ENCODE peak calls at places on chromosomes 7 and 10, in eight cellular contexts. Q is MM.1S, E is Peyer's patch, M is keratinocyte, C is colonic mucosa, H is fibroblast of mammary gland, J is thyroid gland, X is BE2C. G is an unnamed sample.

GRCh38 chr7:151351967-151352366 is 10.4 kb downstream of the NUB1 start:
- DNase-seq in J (no peak), E (no peak), H (no peak), C (no peak), Q (no peak), M (no peak), X (no peak), G (peak; percentile 85)

GRCh38 chr7:1170741-1171501 is 10.9 kb upstream of the ZFAND2A start:
- DNase-seq in X (no peak), C (no peak), H (no peak), Q (no peak), E (no peak), M (no peak), J (no peak), G (peak; percentile 48)

GRCh38 chr7:32091608-32092210 is 21.5 kb upstream of the PDE1C start:
- DNase-seq in Q (no peak), J (no peak), M (no peak), E (no peak), H (no peak), C (no peak), X (no peak), G (peak; percentile 21)

GRCh38 chr10:89427629-89428028 is 13.3 kb downstream of the IFIT5 start:
- DNase-seq in X (no peak), H (peak; percentile 87), C (no peak), Q (no peak), M (no peak), E (no peak), J (no peak), G (no peak)

GRCh38 chr10:28479366-28479765 is 53.6 kb upstream of the WAC start:
- DNase-seq in C (no peak), Q (no peak), M (no peak), J (no peak), H (no peak), E (no peak), X (peak; percentile 12), G (no peak)

GRCh38 chr7:39300276-39300675 is 265.9 kb upstream of the YAE1 start:
- DNase-seq in Q (no peak), E (no peak), J (no peak), H (no peak), X (no peak), C (no peak), M (no peak), G (no peak)

GRCh38 chr10:62113680-62114079 is 155.0 kb downstream of the RTKN2 start:
- DNase-seq in E (no peak), C (no peak), J (no peak), Q (no peak), X (no peak), M (no peak), H (no peak), G (no peak)

GRCh38 chr7:138798836-138799235 is 840 bp upstream of the ATP6V0A4 start:
- DNase-seq in J (no peak), X (no peak), M (no peak), C (no peak), E (peak; percentile 51), Q (no peak), H (no peak), G (no peak)

GRCh38 chr10:8726087-8726486 is 671.6 kb downstream of the GATA3 start:
- DNase-seq in Q (no peak), C (no peak), M (no peak), E (no peak), J (no peak), H (no peak), X (no peak), G (no peak)

GRCh38 chr7:108224387-108224786 is 94.2 kb upstream of the LAMB4 start:
- DNase-seq in M (no peak), Q (no peak), J (no peak), X (no peak), C (no peak), E (no peak), H (no peak), G (no peak)

GRCh38 chr10:23038172-23038571 is 57.2 kb upstream of the MSRB2 start:
- DNase-seq in X (no peak), E (no peak), Q (no peak), C (no peak), H (no peak), J (no peak), M (no peak), G (no peak)

GRCh38 chr10:23034790-23035189 is 60.6 kb upstream of the MSRB2 start:
- DNase-seq in C (no peak), Q (no peak), H (no peak), E (no peak), M (no peak), X (no peak), J (no peak), G (no peak)

GRCh38 chr10:23037561-23037960 is 57.8 kb upstream of the MSRB2 start:
- DNase-seq in M (no peak), X (no peak), J (no peak), H (no peak), Q (no peak), E (no peak), C (no peak), G (no peak)

GRCh38 chr10:23031318-23031717 is 64.1 kb upstream of the MSRB2 start:
- DNase-seq in J (no peak), H (no peak), X (no peak), C (no peak), E (no peak), M (no peak), Q (no peak), G (no peak)

DNA sequence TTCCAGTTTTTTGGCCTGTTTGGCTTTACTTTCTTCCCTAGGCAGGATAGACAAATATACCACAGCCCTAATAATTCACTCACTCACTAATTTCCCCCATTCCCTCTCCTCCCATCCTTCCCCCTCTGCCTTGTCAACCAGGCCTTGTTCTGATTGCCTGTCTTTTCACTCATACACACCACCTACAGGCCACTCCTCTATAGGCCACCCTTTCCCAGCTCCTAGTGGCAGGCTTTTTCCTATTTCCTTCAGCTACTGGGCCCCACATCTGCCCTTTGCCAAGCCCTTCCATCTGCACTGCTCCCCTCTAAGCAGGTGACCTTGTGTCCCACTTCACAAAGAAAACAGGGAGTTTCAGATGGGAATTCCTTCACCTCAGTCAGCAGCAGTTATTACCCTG is 59.8 kb upstream of the MSRB2 start:
- DNase-seq in Q (no peak), X (peak; percentile 33), E (no peak), J (no peak), H (peak; percentile 11), M (no peak), C (no peak), G (no peak)
- TF ChIP-seq CTCF in Q (peak; percentile 14), X (peak; percentile 72), E (no peak), J (no peak), H (peak; percentile 38), M (peak; percentile 43), C (no peak), G (peak; percentile 13)

GRCh38 chr10:69088471-69088769 is 517 bp downstream of the SRGN start:
- DNase-seq in X (no peak), H (no peak), C (no peak), E (no peak), Q (peak; percentile 41), J (no peak), M (no peak), G (peak; percentile 32)
- H3K4me3 ChIP-seq in X (no peak overlapping the region), H (peak overlapping the region; percentile 60), C (peak overlapping the region; percentile 34), E (peak overlapping the region; percentile 46), Q (peak overlapping the region; percentile 77), J (peak overlapping the region; percentile 30), M (no peak overlapping the region), G (peak overlapping the region; percentile 82)

DNA sequence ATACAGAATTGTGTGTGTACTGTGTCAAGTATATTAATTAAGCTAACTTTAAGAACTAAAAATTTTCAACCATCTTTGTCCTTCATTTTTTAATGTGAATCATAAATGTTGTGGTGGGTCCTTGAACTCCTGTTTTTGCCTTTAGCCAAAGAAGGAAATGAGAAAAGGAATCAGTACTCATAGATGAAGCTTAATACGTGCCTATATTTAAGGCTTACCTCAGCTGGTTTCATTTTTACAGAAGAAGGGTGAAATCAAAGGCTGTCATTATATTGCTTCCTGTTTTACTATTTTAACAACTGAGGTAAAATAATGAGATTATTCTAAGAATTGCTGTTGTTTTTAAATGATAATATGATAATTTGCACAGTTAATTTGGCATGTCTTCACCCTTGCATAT is 6.3 kb upstream of the SNX13 start:
- DNase-seq in H (no peak), J (no peak), M (no peak), X (no peak), Q (peak; percentile 34), C (no peak), E (no peak), G (peak; percentile 24)
- TF ChIP-seq CTCF in H (no peak), J (no peak), M (no peak), X (no peak), Q (no peak), C (no peak), E (no peak), G (no peak)

GRCh38 chr10:86366902-86367338 is 325 bp upstream of the GRID1 start:
- DNase-seq in X (no peak), E (peak; percentile 45), C (no peak), J (no peak), H (no peak), M (no peak), Q (peak; percentile 11), G (no peak)
- H3K4me3 ChIP-seq in X (peak overlapping the region; percentile 53), E (peak overlapping the region; percentile 54), C (peak overlapping the region; percentile 29), J (peak overlapping the region; percentile 25), H (no peak overlapping the region), M (no peak overlapping the region), Q (peak overlapping the region; percentile 45), G (no peak overlapping the region)

GRCh38 chr10:45592926-45593325 is 79.6 kb downstream of the ZFAND4 start:
- DNase-seq in C (no peak), E (no peak), J (no peak), Q (no peak), X (no peak), H (no peak), M (no peak), G (no peak)

GRCh38 chr10:45594276-45595157 is 78.1 kb downstream of the ZFAND4 start:
- DNase-seq in Q (peak; percentile 96), M (peak; percentile 60), J (peak; percentile 95), C (peak; percentile 93), E (peak; percentile 96), X (peak; percentile 93), H (peak; percentile 88), G (peak; percentile 97)

GRCh38 chr10:45591262-45591661 is 81.3 kb downstream of the ZFAND4 start:
- DNase-seq in H (no peak), E (no peak), C (no peak), M (no peak), J (no peak), Q (no peak), X (no peak), G (no peak)

GRCh38 chr10:45593938-45594275 is 78.7 kb downstream of the ZFAND4 start:
- DNase-seq in J (no peak), X (no peak), Q (no peak), C (no peak), H (no peak), E (no peak), M (no peak), G (no peak)

GRCh38 chr10:45592432-45592831 is 80.1 kb downstream of the ZFAND4 start:
- DNase-seq in X (no peak), J (no peak), M (no peak), Q (no peak), C (no peak), E (no peak), H (no peak), G (no peak)
- TF ChIP-seq CTCF in X (no peak), J (no peak), M (no peak), Q (no peak), C (no peak), E (no peak), H (no peak), G (no peak)